ENCODE peak calls at places on chromosomes 13 and 19, in eight cellular contexts. D, Q, R, C, N, Z, M and E are unnamed samples.

GRCh38 chr19:49672131-49672919 is 4.7 kb upstream of the PRMT1 start:
- DNase-seq in D (peak), M (peak), Q (peak), R (peak), Z (peak), N (peak), C (peak), E (peak)

GRCh38 chr19:47253467-47253881 is 2.9 kb upstream of the CCDC9 start:
- DNase-seq in Q (no peak), M (peak), C (no peak), N (peak), R (no peak), D (peak), Z (no peak), E (peak)

GRCh38 chr13:49584771-49585182 is 581 bp downstream of the RCBTB1 start:
- DNase-seq in N (peak), R (no peak), M (no peak), C (no peak), D (peak), Z (no peak), Q (no peak), E (peak)

GRCh38 chr13:113991191-113991669 is 17.4 kb upstream of the C13orf46 start:
- DNase-seq in M (no peak), R (no peak), D (no peak), Z (no peak), C (no peak), N (no peak), Q (no peak), E (no peak)

GRCh38 chr13:52600666-52601065 is 41.6 kb upstream of the HNRNPA1L2 start:
- DNase-seq in N (peak), R (no peak), M (no peak), Z (no peak), Q (no peak), D (no peak), C (no peak), E (no peak)

GRCh38 chr19:39592381-39592780 is 9.9 kb upstream of the LGALS13 start:
- DNase-seq in R (no peak), D (no peak), Z (no peak), Q (no peak), N (no peak), M (no peak), C (no peak), E (no peak)

GRCh38 chr13:46641274-46642081 is 88.5 kb downstream of the LRCH1 start:
- DNase-seq in N (peak), D (no peak), Q (no peak), M (no peak), Z (no peak), R (no peak), C (no peak), E (no peak)

GRCh38 chr19:16268676-16269319 is 55.8 kb upstream of the KLF2 start:
- DNase-seq in D (no peak), Q (no peak), Z (no peak), R (no peak), C (no peak), N (no peak), M (no peak), E (no peak)

GRCh38 chr13:110308377-110309158 is 1.5 kb downstream of the COL4A2 start:
- DNase-seq in Z (no peak), N (peak), R (no peak), D (no peak), Q (peak), C (no peak), M (no peak), E (peak)

GRCh38 chr13:111219306-111219705 is 101.1 kb upstream of the TEX29 start:
- DNase-seq in Z (no peak), N (peak), D (peak), Q (no peak), C (no peak), R (no peak), M (no peak), E (no peak)

GRCh38 chr19:38392707-38393308 is 4.3 kb downstream of the SPRED3 start:
- DNase-seq in C (no peak), Z (no peak), D (peak), Q (no peak), R (no peak), N (peak), M (no peak), E (peak)

GRCh38 chr13:21149568-21149967 is 26.8 kb downstream of the SKA3 start:
- DNase-seq in R (no peak), D (peak), N (peak), M (no peak), Z (no peak), C (no peak), Q (no peak), E (no peak)

GRCh38 chr13:90933097-90933826 is 414.2 kb upstream of the MIR17HG start:
- DNase-seq in D (no peak), C (no peak), Z (no peak), R (no peak), Q (no peak), M (no peak), N (no peak), E (no peak)

GRCh38 chr13:97627566-97627965 is 193.6 kb downstream of the RAP2A start:
- DNase-seq in M (peak), Q (no peak), R (no peak), D (peak), N (peak), Z (no peak), C (no peak), E (peak)

GRCh38 chr13:81778350-81778749 is 1437.4 kb upstream of the SPRY2 start:
- DNase-seq in D (no peak), N (no peak), Z (no peak), C (no peak), M (no peak), Q (no peak), R (no peak), E (no peak)

GRCh38 chr19:3658004-3658822 is 31.6 kb upstream of the CACTIN start:
- DNase-seq in M (no peak), Z (no peak), R (no peak), Q (no peak), N (no peak), C (no peak), D (no peak), E (no peak)

GRCh38 chr13:43785681-43786471 is 896 bp downstream of the ENOX1 start:
- DNase-seq in M (peak), N (peak), C (peak), Z (no peak), R (no peak), Q (no peak), D (peak), E (peak)

GRCh38 chr13:78978381-78978998 is 319.5 kb upstream of the OBI1 start:
- DNase-seq in Q (peak), C (peak), D (peak), N (peak), R (peak), Z (no peak), M (peak), E (peak)

GRCh38 chr13:101146101-101146898 is 270.0 kb downstream of the NALCN start:
- DNase-seq in D (peak), C (no peak), Q (no peak), N (no peak), R (no peak), M (no peak), Z (no peak), E (no peak)

GRCh38 chr13:96821381-96821780 is 172.9 kb downstream of the OXGR1 start:
- DNase-seq in N (peak), R (no peak), D (peak), M (no peak), C (no peak), Z (no peak), Q (no peak), E (no peak)

GRCh38 chr13:38954291-38954690 is 36.3 kb downstream of the STOML3 start:
- DNase-seq in Q (no peak), N (peak), M (no peak), D (no peak), Z (no peak), C (no peak), R (no peak), E (no peak)

GRCh38 chr13:113209880-113210421 is 538 bp downstream of the CUL4A start:
- DNase-seq in Z (peak), M (peak), R (peak), N (peak), Q (no peak), D (peak), C (peak), E (peak)

GRCh38 chr13:97977376-97977705 is 23.9 kb downstream of the IPO5 start:
- DNase-seq in R (no peak), C (peak), Z (no peak), N (no peak), D (no peak), M (no peak), Q (no peak), E (no peak)

GRCh38 chr13:29227560-29227959 is 367.9 kb downstream of the SLC7A1 start:
- DNase-seq in M (no peak), C (no peak), N (no peak), Z (no peak), Q (no peak), D (no peak), R (no peak), E (no peak)

GRCh38 chr19:19107663-19108062 is 30.6 kb downstream of the TMEM161A start:
- DNase-seq in D (no peak), N (no peak), R (no peak), M (no peak), Q (no peak), Z (no peak), C (no peak), E (peak)

GRCh38 chr13:44231786-44232516 is 141.7 kb upstream of the SERP2 start:
- DNase-seq in D (peak), Z (no peak), C (no peak), N (peak), M (peak), Q (peak), R (no peak), E (peak)

GRCh38 chr19:20422616-20423205 is 142.9 kb downstream of the ZNF737 start:
- DNase-seq in R (no peak), C (no peak), Q (no peak), D (no peak), M (no peak), N (peak), Z (no peak), E (peak)

GRCh38 chr13:40469581-40470282 is 196.7 kb downstream of the FOXO1 start:
- DNase-seq in Z (no peak), C (no peak), Q (peak), D (no peak), N (no peak), M (no peak), R (no peak), E (peak)

GRCh38 chr19:48510421-48511268 is 990 bp downstream of the LMTK3 start:
- DNase-seq in M (peak), Z (peak), C (peak), R (no peak), N (peak), Q (no peak), D (peak), E (peak)